ENCODE peak calls at places on chromosomes 11 and 22, in nine cellular contexts. O, J, Z, B, D, L, G, E and X are unnamed samples.
A peak's percentile ranks its signal among the peaks of the same experiment; 100 is the strongest.

GRCh38 chr11:79708319-79708928 is 267.6 kb upstream of the TENM4 start:
- DNase-seq in D (peak; percentile 79), Z (no peak), L (peak; percentile 13), J (peak; percentile 19), E (no peak), O (peak; percentile 5), G (peak; percentile 9), B (peak; percentile 22), X (peak; percentile 72)

GRCh38 chr11:77151804-77152513 is 23.9 kb downstream of the MYO7A start:
- DNase-seq in Z (no peak), D (no peak), E (no peak), L (peak; percentile 63), J (no peak), G (no peak), O (peak; percentile 67), B (no peak), X (no peak)

GRCh38 chr11:92546089-92546488 is 321.5 kb downstream of the FAT3 start:
- DNase-seq in B (no peak), L (no peak), J (no peak), G (no peak), E (no peak), O (no peak), Z (no peak), D (peak; percentile 42), X (no peak)

GRCh38 chr22:45008853-45009751 is 703 bp downstream of the PHF21B start:
- DNase-seq in J (peak; percentile 21), O (no peak), L (no peak), G (no peak), E (no peak), D (peak; percentile 39), B (peak; percentile 54), Z (no peak), X (no peak)

GRCh38 chr11:94800394-94800793 is 32.2 kb downstream of the AMOTL1 start:
- DNase-seq in E (no peak), L (no peak), Z (no peak), O (no peak), B (no peak), G (no peak), D (no peak), J (no peak), X (no peak)

GRCh38 chr22:38760477-38761201 is 4.8 kb upstream of the SUN2 start:
- DNase-seq in B (peak; percentile 65), Z (no peak), E (no peak), D (no peak), J (peak; percentile 21), L (no peak), O (no peak), G (no peak), X (no peak)

GRCh38 chr11:69053546-69054396 is 5.0 kb downstream of the TPCN2 start:
- DNase-seq in J (peak; percentile 33), B (no peak), L (no peak), O (no peak), Z (no peak), E (no peak), G (no peak), D (no peak), X (no peak)

GRCh38 chr11:85822814-85823213 is 11.9 kb upstream of the SYTL2 start:
- DNase-seq in L (peak; percentile 70), G (no peak), Z (no peak), E (no peak), B (no peak), J (no peak), D (no peak), O (no peak), X (peak; percentile 62)

GRCh38 chr22:37781434-37782059 is 26.2 kb upstream of the GCAT start:
- DNase-seq in J (peak; percentile 19), B (no peak), O (no peak), Z (no peak), G (no peak), L (no peak), D (peak; percentile 66), E (peak; percentile 55), X (peak; percentile 52)

GRCh38 chr22:30425327-30425615 is 297 bp upstream of the MTFP1 start:
- DNase-seq in Z (no peak), B (no peak), O (peak; percentile 11), E (no peak), L (no peak), J (no peak), D (no peak), G (no peak), X (no peak)

GRCh38 chr22:39110631-39111561 is 13.9 kb downstream of the APOBEC3H start:
- DNase-seq in J (peak; percentile 93), O (no peak), E (no peak), B (no peak), L (no peak), Z (no peak), G (no peak), D (no peak), X (peak; percentile 32)

GRCh38 chr11:125645871-125646270 is 20.9 kb downstream of the CHEK1 start:
- DNase-seq in D (no peak), B (no peak), E (no peak), G (no peak), O (no peak), Z (no peak), L (no peak), J (no peak), X (no peak)

GRCh38 chr11:88100161-88100560 is 75.1 kb downstream of the RAB38 start:
- DNase-seq in E (no peak), O (no peak), B (no peak), G (no peak), D (no peak), L (no peak), Z (no peak), J (no peak), X (no peak)

DNA sequence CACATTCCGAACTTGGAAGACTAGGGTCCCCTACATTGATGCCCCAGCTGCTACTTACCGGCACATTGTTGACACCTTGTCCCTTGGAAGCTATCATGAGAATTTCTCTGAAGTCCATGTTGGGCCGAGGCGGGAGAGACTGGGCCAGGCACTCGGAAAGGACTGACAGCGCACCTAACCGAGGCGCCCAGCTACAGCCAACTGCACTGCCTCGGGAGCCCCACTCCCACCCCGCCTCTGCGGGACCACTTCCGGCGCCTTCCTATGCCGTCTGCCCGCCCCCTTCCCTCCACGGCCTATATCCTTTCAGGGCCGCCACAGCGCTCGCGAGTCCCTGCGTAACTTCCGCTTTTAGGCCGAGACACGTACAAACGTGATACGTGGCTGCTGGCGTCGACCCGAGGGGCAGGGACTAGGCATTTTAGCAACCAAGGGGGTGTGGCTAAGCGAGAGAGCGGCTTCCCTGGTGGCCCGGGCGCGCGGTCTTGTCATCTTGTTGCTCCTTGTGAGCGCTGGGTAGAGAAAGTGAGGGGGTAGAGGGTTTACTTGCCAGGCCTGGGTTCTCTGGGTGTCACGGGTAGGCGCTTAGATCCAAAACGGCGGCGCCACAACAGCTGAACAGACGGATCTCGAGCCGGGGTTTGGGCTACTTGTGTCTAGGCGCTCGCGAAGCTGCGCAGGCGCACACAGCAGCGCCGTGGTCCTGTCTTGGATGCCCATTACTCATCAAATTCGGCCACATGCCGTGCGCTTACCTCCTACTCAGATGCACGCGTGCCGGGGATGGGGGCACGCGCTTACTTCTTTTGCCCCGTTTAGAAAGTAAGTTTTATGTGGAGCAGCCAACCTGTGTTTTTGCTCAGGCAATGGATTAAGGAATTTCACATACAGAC is at the start of gene SPTY2D1:
- DNase-seq in Z (peak; percentile 99), D (peak; percentile 100), O (peak; percentile 96), J (peak; percentile 100), B (peak; percentile 98), L (peak; percentile 98), E (peak; percentile 99), G (peak; percentile 97), X (peak; percentile 98)
- TF ChIP-seq CTCF in Z (no peak), D (no peak), O (no peak), J (no peak), B (no peak), L (no peak), E (no peak), G (no peak), X (no peak)

GRCh38 chr22:43427296-43428004 is 15.6 kb downstream of the MPPED1 start:
- DNase-seq in L (no peak), G (no peak), J (no peak), E (no peak), D (peak; percentile 50), Z (no peak), B (peak; percentile 71), O (no peak), X (no peak)
- TF ChIP-seq CTCF in L (no peak), G (no peak), J (peak; percentile 27), E (no peak), D (peak; percentile 48), Z (no peak), B (peak; percentile 63), O (no peak), X (no peak)

DNA sequence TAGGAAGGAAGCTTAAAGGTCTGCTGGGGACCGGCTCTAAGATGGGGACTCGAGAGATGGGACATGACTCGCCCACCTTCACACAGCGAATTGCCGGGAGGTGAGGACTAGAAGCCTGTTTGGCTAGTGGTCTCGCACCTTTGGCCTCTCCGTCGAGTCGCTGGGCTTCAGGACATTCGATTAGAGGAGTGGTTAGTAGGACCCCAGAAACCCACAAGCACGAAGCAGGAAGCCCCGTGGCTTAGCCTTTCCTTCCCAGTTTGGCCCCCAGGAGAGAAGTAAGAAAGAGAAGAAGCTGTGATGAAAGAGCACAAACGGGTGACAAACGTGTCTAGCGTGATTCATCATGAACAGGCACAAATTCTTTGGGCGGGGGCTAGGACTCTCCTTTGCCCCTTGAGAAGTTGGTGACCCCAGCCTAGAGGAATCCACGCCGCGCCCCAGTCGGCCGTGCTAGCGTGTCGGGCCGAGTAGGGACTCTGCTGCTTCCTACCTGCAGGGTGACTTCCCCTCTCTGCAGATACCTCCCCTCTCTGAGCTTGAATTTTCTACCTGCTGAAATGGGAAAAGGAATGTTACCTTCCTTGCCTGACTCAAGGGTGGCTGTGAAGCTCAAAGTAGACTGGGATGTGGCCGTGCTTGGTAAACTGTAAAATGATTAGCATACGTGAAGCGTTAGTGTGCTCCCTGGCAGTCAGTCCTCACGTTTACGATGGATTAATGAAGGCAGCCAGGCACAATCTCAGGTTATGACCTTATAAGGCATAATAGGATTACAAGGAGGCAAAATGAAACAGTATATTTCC is 1.1 kb upstream of the ADM start:
- DNase-seq in J (no peak), L (no peak), Z (peak; percentile 32), B (peak; percentile 25), E (peak; percentile 52), G (peak; percentile 38), D (peak; percentile 80), O (peak; percentile 63), X (peak; percentile 67)
- TF ChIP-seq CTCF in J (no peak), L (no peak), Z (no peak), B (no peak), E (no peak), G (no peak), D (no peak), O (no peak), X (no peak)

GRCh38 chr11:12121011-12121410 is 10.6 kb downstream of the MICAL2 start:
- DNase-seq in Z (no peak), L (no peak), D (no peak), B (peak; percentile 78), E (no peak), G (no peak), J (no peak), O (no peak), X (no peak)

GRCh38 chr11:12119502-12119901 is 9.1 kb downstream of the MICAL2 start:
- DNase-seq in O (no peak), D (no peak), Z (no peak), J (no peak), B (no peak), L (no peak), G (no peak), E (no peak), X (peak; percentile 20)

GRCh38 chr11:12117200-12117995 is 7.0 kb downstream of the MICAL2 start:
- DNase-seq in L (no peak), Z (no peak), E (peak; percentile 23), J (no peak), G (no peak), B (no peak), D (no peak), O (no peak), X (no peak)

GRCh38 chr11:12120031-12121008 is 9.9 kb downstream of the MICAL2 start:
- DNase-seq in G (no peak), J (no peak), B (peak; percentile 33), L (no peak), Z (no peak), D (no peak), E (no peak), O (no peak), X (no peak)

GRCh38 chr11:12118940-12119339 is 8.6 kb downstream of the MICAL2 start:
- DNase-seq in J (no peak), O (peak; percentile 22), B (no peak), E (no peak), Z (no peak), L (no peak), G (no peak), D (peak; percentile 21), X (no peak)
- TF ChIP-seq CTCF in J (no peak), O (no peak), B (peak; percentile 7), E (no peak), Z (no peak), L (no peak), G (no peak), D (peak; percentile 14), X (no peak)